ENCODE peak calls at places on chromosomes 5 and 9, in ten cellular contexts. One of them, this sample, is unnamed.

GRCh38 chr9:129542761-129543160 is 78.1 kb downstream of the C9orf50 start:
- DNase-seq in stomach: no peak
- DNase-seq in ovary: no peak
- DNase-seq in sigmoid colon: peak
- DNase-seq in HCT116: no peak
- DNase-seq in body of pancreas: no peak
- DNase-seq in lower leg skin: no peak
- DNase-seq in prostate gland: no peak
- DNase-seq in Peyer's patch: no peak
- DNase-seq in A549: no peak
- DNase-seq in this sample: no peak

GRCh38 chr9:107351382-107352045 is 68.4 kb downstream of the RAD23B start:
- DNase-seq in stomach: no peak
- DNase-seq in ovary: no peak
- DNase-seq in sigmoid colon: no peak
- DNase-seq in HCT116: peak
- DNase-seq in body of pancreas: no peak
- DNase-seq in lower leg skin: no peak
- DNase-seq in prostate gland: peak
- DNase-seq in Peyer's patch: no peak
- DNase-seq in A549: no peak
- DNase-seq in this sample: no peak

GRCh38 chr5:171598279-171599152 is 179.1 kb downstream of the FGF18 start:
- DNase-seq in stomach: no peak
- DNase-seq in ovary: no peak
- DNase-seq in sigmoid colon: no peak
- DNase-seq in HCT116: no peak
- DNase-seq in body of pancreas: no peak
- DNase-seq in lower leg skin: no peak
- DNase-seq in prostate gland: no peak
- DNase-seq in Peyer's patch: no peak
- DNase-seq in A549: no peak
- DNase-seq in this sample: no peak

GRCh38 chr9:114721491-114722362 is 39.7 kb upstream of the TEX48 start:
- DNase-seq in stomach: no peak
- DNase-seq in ovary: no peak
- DNase-seq in sigmoid colon: no peak
- DNase-seq in HCT116: no peak
- DNase-seq in body of pancreas: no peak
- DNase-seq in lower leg skin: no peak
- DNase-seq in prostate gland: peak
- DNase-seq in Peyer's patch: no peak
- DNase-seq in A549: peak
- DNase-seq in this sample: no peak

GRCh38 chr9:74973714-74974113 is 21.0 kb upstream of the C9orf40 start:
- DNase-seq in stomach: no peak
- DNase-seq in ovary: no peak
- DNase-seq in sigmoid colon: no peak
- DNase-seq in HCT116: no peak
- DNase-seq in body of pancreas: no peak
- DNase-seq in lower leg skin: no peak
- DNase-seq in prostate gland: no peak
- DNase-seq in Peyer's patch: no peak
- DNase-seq in A549: no peak
- DNase-seq in this sample: no peak

GRCh38 chr5:95859327-95860060 is 37.0 kb upstream of the GLRX start:
- DNase-seq in stomach: no peak
- DNase-seq in ovary: peak
- DNase-seq in sigmoid colon: no peak
- DNase-seq in HCT116: no peak
- DNase-seq in body of pancreas: no peak
- DNase-seq in lower leg skin: no peak
- DNase-seq in prostate gland: no peak
- DNase-seq in Peyer's patch: no peak
- DNase-seq in A549: no peak
- DNase-seq in this sample: no peak

GRCh38 chr9:133375116-133375723 is 640 bp downstream of the SURF4 start:
- DNase-seq in stomach: peak
- DNase-seq in ovary: no peak
- DNase-seq in sigmoid colon: no peak
- DNase-seq in HCT116: no peak
- DNase-seq in body of pancreas: peak
- DNase-seq in lower leg skin: no peak
- DNase-seq in prostate gland: peak
- DNase-seq in Peyer's patch: no peak
- DNase-seq in A549: peak
- DNase-seq in this sample: no peak

GRCh38 chr5:160959804-160960203 is 107.8 kb upstream of the ATP10B start:
- DNase-seq in stomach: peak
- DNase-seq in ovary: no peak
- DNase-seq in sigmoid colon: no peak
- DNase-seq in HCT116: no peak
- DNase-seq in body of pancreas: peak
- DNase-seq in lower leg skin: peak
- DNase-seq in prostate gland: peak
- DNase-seq in Peyer's patch: no peak
- DNase-seq in A549: no peak
- DNase-seq in this sample: no peak

GRCh38 chr9:27625751-27626628 is 52.7 kb upstream of the C9orf72 start:
- DNase-seq in stomach: no peak
- DNase-seq in ovary: no peak
- DNase-seq in sigmoid colon: no peak
- DNase-seq in HCT116: no peak
- DNase-seq in body of pancreas: no peak
- DNase-seq in lower leg skin: no peak
- DNase-seq in prostate gland: no peak
- DNase-seq in Peyer's patch: no peak
- DNase-seq in A549: no peak
- DNase-seq in this sample: no peak

GRCh38 chr9:27618066-27618465 is 44.8 kb upstream of the C9orf72 start:
- DNase-seq in stomach: no peak
- DNase-seq in ovary: no peak
- DNase-seq in sigmoid colon: no peak
- DNase-seq in HCT116: no peak
- DNase-seq in body of pancreas: no peak
- DNase-seq in lower leg skin: no peak
- DNase-seq in prostate gland: no peak
- DNase-seq in Peyer's patch: no peak
- DNase-seq in A549: no peak
- DNase-seq in this sample: no peak

GRCh38 chr9:27619743-27620142 is 46.5 kb upstream of the C9orf72 start:
- DNase-seq in stomach: no peak
- DNase-seq in ovary: no peak
- DNase-seq in sigmoid colon: no peak
- DNase-seq in HCT116: no peak
- DNase-seq in body of pancreas: no peak
- DNase-seq in lower leg skin: no peak
- DNase-seq in prostate gland: no peak
- DNase-seq in Peyer's patch: no peak
- DNase-seq in A549: no peak
- DNase-seq in this sample: no peak

GRCh38 chr9:27626629-27627564 is 53.6 kb upstream of the C9orf72 start:
- DNase-seq in stomach: no peak
- DNase-seq in ovary: no peak
- DNase-seq in sigmoid colon: no peak
- DNase-seq in HCT116: no peak
- DNase-seq in body of pancreas: peak
- DNase-seq in lower leg skin: no peak
- DNase-seq in prostate gland: no peak
- DNase-seq in Peyer's patch: no peak
- DNase-seq in A549: no peak
- DNase-seq in this sample: no peak

GRCh38 chr9:27622688-27623340 is 49.5 kb upstream of the C9orf72 start:
- DNase-seq in stomach: no peak
- DNase-seq in ovary: no peak
- DNase-seq in sigmoid colon: no peak
- DNase-seq in HCT116: no peak
- DNase-seq in body of pancreas: no peak
- DNase-seq in lower leg skin: no peak
- DNase-seq in prostate gland: no peak
- DNase-seq in Peyer's patch: no peak
- DNase-seq in A549: no peak
- DNase-seq in this sample: no peak
- TF ChIP-seq POLR2A in stomach: no peak
- TF ChIP-seq POLR2A in ovary: no peak
- TF ChIP-seq POLR2A in sigmoid colon: no peak
- TF ChIP-seq POLR2A in HCT116: no peak
- TF ChIP-seq POLR2A in body of pancreas: no peak
- TF ChIP-seq POLR2A in lower leg skin: no peak
- TF ChIP-seq POLR2A in prostate gland: no peak
- TF ChIP-seq POLR2A in Peyer's patch: no peak
- TF ChIP-seq POLR2A in A549: no peak
- TF ChIP-seq POLR2A in this sample: no peak

DNA sequence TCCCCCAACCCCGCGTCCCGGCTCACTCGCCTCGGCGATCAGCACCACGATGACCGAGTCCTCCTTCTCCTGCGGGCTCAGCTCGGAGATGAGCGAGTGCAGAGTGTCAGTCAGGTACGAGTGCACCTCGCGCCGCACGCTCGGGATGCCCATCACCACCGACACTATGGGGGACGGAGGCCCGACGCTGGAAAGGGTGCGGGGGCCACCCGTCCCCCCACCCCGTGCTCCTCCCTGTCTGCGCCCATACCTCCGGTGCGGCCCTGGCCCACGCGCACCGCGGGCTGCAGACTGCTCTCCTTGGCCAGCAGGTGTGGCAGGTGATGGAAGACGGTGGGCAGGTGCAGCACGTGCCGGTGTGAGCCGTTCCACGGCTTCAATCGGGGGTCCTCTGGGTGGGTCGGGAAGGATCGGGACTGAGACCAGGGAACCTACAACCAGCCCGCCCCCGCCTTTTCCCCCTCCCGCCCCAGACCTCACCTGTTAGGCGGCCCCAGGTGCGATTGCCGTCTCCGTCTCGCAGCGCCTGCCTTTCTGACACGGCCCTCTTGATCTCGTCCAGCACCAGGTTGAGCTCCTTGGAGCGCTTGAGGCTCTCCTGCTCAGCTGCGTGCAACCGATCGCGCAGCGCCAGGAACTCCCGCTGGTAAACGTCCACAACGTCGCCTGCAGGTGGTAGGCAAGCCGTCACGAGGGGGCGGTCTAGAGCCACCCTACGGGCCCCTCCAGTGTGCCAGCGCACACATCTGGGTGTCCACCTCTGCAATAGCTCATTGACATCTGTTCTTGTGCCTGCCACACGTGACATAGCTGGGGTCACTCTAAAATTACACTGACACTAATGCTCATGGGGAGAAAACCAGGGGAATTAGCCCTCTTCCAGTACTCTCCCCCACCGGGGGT is 5.1 kb downstream of the MGAT4B start:
- DNase-seq in stomach: peak
- DNase-seq in ovary: peak
- DNase-seq in sigmoid colon: peak
- DNase-seq in HCT116: no peak
- DNase-seq in body of pancreas: peak
- DNase-seq in lower leg skin: peak
- DNase-seq in prostate gland: peak
- DNase-seq in Peyer's patch: peak
- DNase-seq in A549: peak
- DNase-seq in this sample: peak
- TF ChIP-seq CTCF in stomach: peak
- TF ChIP-seq CTCF in ovary: peak
- TF ChIP-seq CTCF in sigmoid colon: peak
- TF ChIP-seq CTCF in HCT116: no peak
- TF ChIP-seq CTCF in body of pancreas: peak
- TF ChIP-seq CTCF in lower leg skin: no peak
- TF ChIP-seq CTCF in prostate gland: peak
- TF ChIP-seq CTCF in Peyer's patch: peak
- TF ChIP-seq CTCF in A549: peak
- TF ChIP-seq CTCF in this sample: peak

GRCh38 chr5:113295111-113295539 is 139.7 kb downstream of the TSSK1B start:
- DNase-seq in stomach: no peak
- DNase-seq in ovary: no peak
- DNase-seq in sigmoid colon: no peak
- DNase-seq in HCT116: no peak
- DNase-seq in body of pancreas: no peak
- DNase-seq in lower leg skin: no peak
- DNase-seq in prostate gland: no peak
- DNase-seq in Peyer's patch: no peak
- DNase-seq in A549: no peak
- DNase-seq in this sample: no peak

GRCh38 chr5:113293068-113293571 is 141.7 kb downstream of the TSSK1B start:
- DNase-seq in stomach: no peak
- DNase-seq in ovary: no peak
- DNase-seq in sigmoid colon: no peak
- DNase-seq in HCT116: no peak
- DNase-seq in body of pancreas: no peak
- DNase-seq in lower leg skin: no peak
- DNase-seq in prostate gland: no peak
- DNase-seq in Peyer's patch: no peak
- DNase-seq in A549: no peak
- DNase-seq in this sample: no peak

GRCh38 chr5:113293613-113294340 is 141.0 kb downstream of the TSSK1B start:
- DNase-seq in stomach: no peak
- DNase-seq in ovary: no peak
- DNase-seq in sigmoid colon: no peak
- DNase-seq in HCT116: no peak
- DNase-seq in body of pancreas: no peak
- DNase-seq in lower leg skin: peak
- DNase-seq in prostate gland: peak
- DNase-seq in Peyer's patch: no peak
- DNase-seq in A549: no peak
- DNase-seq in this sample: no peak

GRCh38 chr5:113292535-113292934 is 142.3 kb downstream of the TSSK1B start:
- DNase-seq in stomach: no peak
- DNase-seq in ovary: no peak
- DNase-seq in sigmoid colon: no peak
- DNase-seq in HCT116: no peak
- DNase-seq in body of pancreas: no peak
- DNase-seq in lower leg skin: no peak
- DNase-seq in prostate gland: no peak
- DNase-seq in Peyer's patch: no peak
- DNase-seq in A549: no peak
- DNase-seq in this sample: no peak

DNA sequence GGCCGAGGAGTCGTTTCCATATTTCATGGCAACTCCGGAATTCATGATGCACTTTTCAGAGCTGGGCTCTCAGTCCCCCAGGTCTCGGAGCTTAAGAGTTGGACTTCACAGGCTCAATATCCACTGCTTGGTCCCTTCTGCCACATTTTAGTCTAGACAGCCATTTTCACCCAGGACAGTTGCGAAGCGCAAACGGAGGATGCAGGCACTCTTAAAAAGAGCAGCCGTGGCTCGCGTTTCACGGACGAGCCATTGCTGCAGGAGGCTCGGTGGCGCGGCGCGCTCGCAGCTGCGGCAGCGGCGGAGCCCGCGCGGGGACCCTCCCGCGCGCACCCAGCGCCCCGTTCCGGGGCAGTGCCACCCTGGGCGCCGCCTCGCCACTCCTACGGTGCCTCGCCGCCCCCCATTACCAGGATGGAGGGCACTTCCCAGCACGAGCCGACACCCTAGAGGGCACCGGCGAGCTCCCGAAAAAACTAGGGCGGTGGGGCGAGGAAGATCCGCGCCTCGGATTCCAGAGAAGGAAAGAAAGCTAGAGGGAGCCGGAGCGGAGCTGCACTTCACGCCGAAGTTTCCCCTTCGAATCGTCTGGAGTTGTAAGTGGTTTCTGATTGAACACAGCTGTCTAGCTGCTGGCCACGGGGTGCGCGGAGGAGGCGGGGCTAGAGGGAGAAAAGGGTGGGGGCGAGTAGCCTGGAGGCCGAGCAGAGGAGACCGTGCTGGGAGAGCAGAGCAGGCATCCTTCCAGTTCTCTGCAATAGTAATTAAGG is 140.3 kb downstream of the TSSK1B start:
- DNase-seq in stomach: peak
- DNase-seq in ovary: peak
- DNase-seq in sigmoid colon: peak
- DNase-seq in HCT116: peak
- DNase-seq in body of pancreas: peak
- DNase-seq in lower leg skin: peak
- DNase-seq in prostate gland: peak
- DNase-seq in Peyer's patch: peak
- DNase-seq in A549: peak
- DNase-seq in this sample: peak
- TF ChIP-seq POLR2A in stomach: no peak
- TF ChIP-seq POLR2A in ovary: peak
- TF ChIP-seq POLR2A in sigmoid colon: peak
- TF ChIP-seq POLR2A in HCT116: peak
- TF ChIP-seq POLR2A in body of pancreas: peak
- TF ChIP-seq POLR2A in lower leg skin: peak
- TF ChIP-seq POLR2A in prostate gland: peak
- TF ChIP-seq POLR2A in Peyer's patch: peak
- TF ChIP-seq POLR2A in A549: no peak
- TF ChIP-seq POLR2A in this sample: peak

GRCh38 chr5:141825836-141826560 is 52.2 kb downstream of the PCDH1 start:
- DNase-seq in stomach: no peak
- DNase-seq in ovary: no peak
- DNase-seq in sigmoid colon: no peak
- DNase-seq in HCT116: no peak
- DNase-seq in body of pancreas: no peak
- DNase-seq in lower leg skin: no peak
- DNase-seq in prostate gland: no peak
- DNase-seq in Peyer's patch: no peak
- DNase-seq in A549: peak
- DNase-seq in this sample: no peak
- TF ChIP-seq CTCF in stomach: peak
- TF ChIP-seq CTCF in ovary: no peak
- TF ChIP-seq CTCF in sigmoid colon: no peak
- TF ChIP-seq CTCF in HCT116: no peak
- TF ChIP-seq CTCF in body of pancreas: peak
- TF ChIP-seq CTCF in lower leg skin: no peak
- TF ChIP-seq CTCF in prostate gland: no peak
- TF ChIP-seq CTCF in Peyer's patch: peak
- TF ChIP-seq CTCF in A549: peak
- TF ChIP-seq CTCF in this sample: peak